ENCODE peak calls at places on chromosomes 3 and 15, in ten cellular contexts. G is left ventricle myocardium inferior, X is GM13976, M is fibroblast of mammary gland, N is epithelial cell of esophagus, F is adrenal gland, E is Calu3, W is progenitor cell of endocrine pancreas, Q is right atrium auricular region, D is GM23338. S is an unnamed sample.

GRCh38 chr15:91311986-91312385 is 211.9 kb downstream of the SV2B start:
- DNase-seq in G (no peak), X (no peak), M (no peak), N (no peak), F (no peak), E (no peak), W (no peak), Q (no peak), D (no peak), S (no peak)

GRCh38 chr3:32457971-32458471 is 44.6 kb downstream of the CMTM6 start:
- DNase-seq in G (no peak), X (peak), M (no peak), N (no peak), F (no peak), E (no peak), W (no peak), Q (peak), D (no peak), S (no peak)

GRCh38 chr15:90501898-90502297 is 27.8 kb upstream of the CRTC3 start:
- DNase-seq in G (no peak), X (no peak), M (no peak), N (no peak), F (no peak), E (no peak), W (no peak), Q (no peak), D (no peak), S (no peak)

GRCh38 chr3:112582242-112582874 is 20.5 kb downstream of the SLC35A5 start:
- DNase-seq in G (no peak), X (no peak), M (peak), N (peak), F (no peak), E (peak), W (no peak), Q (no peak), D (peak), S (no peak)

GRCh38 chr3:57544181-57545125 is at the start of gene DNAH12:
- DNase-seq in G (no peak), X (peak), M (peak), N (peak), F (no peak), E (peak), W (peak), Q (no peak), D (peak), S (peak)

GRCh38 chr3:131881777-131882176 is 153.0 kb downstream of the CPNE4 start:
- DNase-seq in G (no peak), X (no peak), M (no peak), N (no peak), F (no peak), E (no peak), W (no peak), Q (no peak), D (no peak), S (no peak)

GRCh38 chr3:49387721-49388120 is 24.1 kb downstream of the RHOA start:
- DNase-seq in G (no peak), X (no peak), M (peak), N (peak), F (no peak), E (no peak), W (no peak), Q (no peak), D (no peak), S (no peak)

GRCh38 chr15:93027413-93027812 is 61.6 kb downstream of the RGMA start:
- DNase-seq in G (no peak), X (no peak), M (no peak), N (no peak), F (peak), E (no peak), W (no peak), Q (peak), D (no peak), S (no peak)

GRCh38 chr3:48563382-48563918 is at the start of gene UCN2:
- DNase-seq in G (no peak), X (no peak), M (peak), N (no peak), F (no peak), E (no peak), W (no peak), Q (no peak), D (no peak), S (no peak)

GRCh38 chr3:137205394-137206060 is 247.7 kb downstream of the IL20RB start:
- DNase-seq in G (no peak), X (no peak), M (no peak), N (no peak), F (no peak), E (no peak), W (no peak), Q (no peak), D (no peak), S (no peak)

GRCh38 chr3:420584-420983 is 224.0 kb downstream of the CHL1 start:
- DNase-seq in G (no peak), X (no peak), M (no peak), N (no peak), F (no peak), E (no peak), W (no peak), Q (no peak), D (no peak), S (no peak)

GRCh38 chr15:61199681-61200080 is 29.4 kb downstream of the RORA start:
- DNase-seq in G (no peak), X (no peak), M (no peak), N (no peak), F (no peak), E (no peak), W (no peak), Q (no peak), D (no peak), S (no peak)

GRCh38 chr15:81165565-81165964 is 31.1 kb upstream of the IL16 start:
- DNase-seq in G (no peak), X (no peak), M (peak), N (no peak), F (no peak), E (no peak), W (no peak), Q (no peak), D (no peak), S (no peak)

GRCh38 chr15:99508807-99509311 is 56.9 kb upstream of the MEF2A start:
- DNase-seq in G (no peak), X (no peak), M (no peak), N (no peak), F (no peak), E (no peak), W (no peak), Q (no peak), D (no peak), S (no peak)

GRCh38 chr3:98172621-98173020 is 6.1 kb downstream of the OR5H15 start:
- DNase-seq in G (no peak), X (no peak), M (no peak), N (no peak), F (no peak), E (no peak), W (no peak), Q (no peak), D (no peak), S (no peak)

GRCh38 chr3:119352863-119353527 is 58.8 kb downstream of the ARHGAP31 start:
- DNase-seq in G (no peak), X (no peak), M (peak), N (peak), F (no peak), E (peak), W (no peak), Q (no peak), D (peak), S (no peak)

GRCh38 chr15:70172561-70172960 is 74.8 kb upstream of the TLE3 start:
- DNase-seq in G (no peak), X (no peak), M (no peak), N (no peak), F (no peak), E (no peak), W (no peak), Q (no peak), D (no peak), S (no peak)

GRCh38 chr15:68055224-68055705 is 1.1 kb downstream of the PIAS1 start:
- DNase-seq in G (no peak), X (peak), M (peak), N (peak), F (no peak), E (peak), W (no peak), Q (peak), D (peak), S (no peak)

GRCh38 chr3:18442743-18443669 is 17.9 kb upstream of the SATB1 start:
- DNase-seq in G (no peak), X (peak), M (no peak), N (no peak), F (no peak), E (no peak), W (no peak), Q (no peak), D (peak), S (peak)

GRCh38 chr3:124811441-124811840 is 75.7 kb downstream of the ITGB5 start:
- DNase-seq in G (no peak), X (no peak), M (peak), N (no peak), F (no peak), E (no peak), W (no peak), Q (no peak), D (no peak), S (no peak)

GRCh38 chr3:125647318-125648014 is 52.2 kb upstream of the OSBPL11 start:
- DNase-seq in G (no peak), X (no peak), M (no peak), N (peak), F (no peak), E (peak), W (no peak), Q (no peak), D (peak), S (peak)

GRCh38 chr15:65630760-65631159 is 9.0 kb downstream of the SLC24A1 start:
- DNase-seq in G (no peak), X (no peak), M (no peak), N (no peak), F (no peak), E (no peak), W (no peak), Q (no peak), D (no peak), S (no peak)

GRCh38 chr3:22960326-22960984 is 242.7 kb upstream of the UBE2E2 start:
- DNase-seq in G (no peak), X (peak), M (peak), N (peak), F (peak), E (peak), W (no peak), Q (no peak), D (peak), S (peak)

GRCh38 chr3:107345968-107346367 is 31.3 kb upstream of the CCDC54 start:
- DNase-seq in G (no peak), X (no peak), M (no peak), N (no peak), F (no peak), E (peak), W (no peak), Q (no peak), D (no peak), S (no peak)

DNA sequence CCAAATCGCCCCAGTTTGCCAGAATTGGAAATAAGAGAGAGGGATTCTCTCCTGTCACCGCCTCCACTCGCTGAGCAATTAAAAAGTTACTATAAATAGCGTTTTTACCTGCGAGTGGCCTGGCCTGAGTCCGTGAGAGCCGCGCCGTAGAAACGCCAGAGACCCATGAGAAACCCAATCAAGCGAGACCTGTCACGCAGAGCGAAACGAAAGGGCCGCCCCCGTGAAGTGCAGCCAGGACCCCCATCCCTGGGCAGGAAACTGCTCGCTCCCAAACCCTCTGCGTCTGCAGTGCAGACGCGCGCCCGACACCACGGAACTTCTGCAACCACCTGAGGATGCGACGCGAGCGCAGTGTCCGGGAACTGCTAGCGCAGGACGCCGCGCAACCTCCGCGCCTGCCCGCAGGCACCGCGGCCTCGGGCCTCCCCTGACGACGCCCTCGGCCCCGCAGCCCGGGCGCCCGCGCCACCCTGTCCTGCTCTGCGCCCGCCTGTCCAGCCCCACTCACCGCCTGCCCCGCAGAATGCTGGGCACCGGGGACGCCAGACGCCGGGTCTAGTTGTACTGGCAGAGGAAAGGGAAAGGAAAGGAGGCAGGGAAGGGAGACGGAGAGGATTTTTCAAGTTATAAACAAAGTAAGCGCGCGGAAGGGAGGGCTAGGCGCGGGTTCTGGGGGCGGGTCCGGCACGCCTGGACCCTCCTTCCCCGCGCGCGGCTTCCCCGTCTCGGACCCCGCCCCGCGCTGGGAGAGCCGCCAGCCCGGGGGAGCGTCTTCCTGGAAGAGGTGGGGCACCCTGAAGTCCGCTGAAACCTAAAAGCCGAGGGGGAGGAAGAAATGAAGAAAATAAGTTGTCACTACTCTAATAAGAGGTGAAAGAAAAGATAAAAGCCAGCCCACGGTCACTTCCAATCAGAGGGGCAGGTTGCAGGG is at the start of gene PLSCR4:
- DNase-seq in G (peak), X (peak), M (peak), N (peak), F (peak), E (peak), W (peak), Q (peak), D (peak), S (peak)
- TF ChIP-seq CTCF in G (no peak), X (no peak), M (no peak), N (no peak), F (no peak), E (no peak), W (no peak), Q (no peak), D (no peak), S (no peak)

GRCh38 chr3:100776736-100777135 is 67.4 kb downstream of the TFG start:
- DNase-seq in G (no peak), X (no peak), M (peak), N (peak), F (no peak), E (peak), W (no peak), Q (no peak), D (peak), S (no peak)
- TF ChIP-seq CTCF in G (no peak), X (no peak), M (no peak), N (no peak), F (no peak), E (no peak), W (no peak), Q (no peak), D (peak), S (no peak)

GRCh38 chr15:39248204-39248603 is 332.7 kb upstream of the THBS1 start:
- DNase-seq in G (peak), X (no peak), M (peak), N (peak), F (no peak), E (peak), W (no peak), Q (no peak), D (no peak), S (no peak)
- TF ChIP-seq CTCF in G (no peak), X (no peak), M (no peak), N (no peak), F (no peak), E (no peak), W (no peak), Q (no peak), D (no peak), S (no peak)

GRCh38 chr15:98003528-98003927 is 43.0 kb downstream of the ARRDC4 start:
- DNase-seq in G (no peak), X (no peak), M (no peak), N (peak), F (no peak), E (no peak), W (no peak), Q (no peak), D (no peak), S (no peak)

GRCh38 chr15:98003976-98004375 is 43.5 kb downstream of the ARRDC4 start:
- DNase-seq in G (no peak), X (no peak), M (no peak), N (peak), F (no peak), E (no peak), W (no peak), Q (no peak), D (no peak), S (no peak)

GRCh38 chr15:98002419-98002818 is 41.9 kb downstream of the ARRDC4 start:
- DNase-seq in G (no peak), X (no peak), M (no peak), N (no peak), F (no peak), E (no peak), W (no peak), Q (no peak), D (no peak), S (no peak)

GRCh38 chr15:98002874-98003273 is 42.4 kb downstream of the ARRDC4 start:
- DNase-seq in G (no peak), X (no peak), M (no peak), N (no peak), F (no peak), E (peak), W (no peak), Q (no peak), D (no peak), S (no peak)

DNA sequence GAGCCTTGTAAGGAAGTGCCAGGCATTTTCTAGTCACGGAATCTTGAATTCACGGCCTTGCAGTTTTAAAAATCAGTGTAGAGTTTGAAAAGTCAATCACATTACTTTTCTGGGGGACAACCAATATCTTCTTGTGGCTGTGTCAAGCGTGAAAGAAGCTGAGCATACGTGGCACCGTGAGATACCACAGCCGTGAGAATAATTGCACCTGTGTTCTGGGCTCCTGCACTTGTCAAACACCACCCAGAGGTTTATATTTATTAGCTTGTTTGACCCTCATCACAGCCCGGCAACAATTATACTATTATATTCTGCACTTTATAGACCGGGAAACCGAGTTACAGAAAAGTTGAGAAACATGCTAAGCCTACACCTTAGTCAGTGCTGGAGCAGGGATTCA is 45.2 kb downstream of the ARRDC4 start:
- DNase-seq in G (no peak), X (no peak), M (no peak), N (no peak), F (no peak), E (no peak), W (no peak), Q (no peak), D (no peak), S (no peak)
- TF ChIP-seq CTCF in G (no peak), X (no peak), M (no peak), N (no peak), F (no peak), E (no peak), W (no peak), Q (no peak), D (no peak), S (no peak)